ENCODE peak calls at places on chromosomes 1 and 21, in four cellular contexts. B is colonic mucosa, I is cardiac muscle cell, T is suprapubic skin. J is an unnamed sample. For H3K4me1 and H3K36me3, the result is how much of the 10 kb centered on the place peaks cover.

GRCh38 chr1:219304227-219305226 is 130.8 kb downstream of the LYPLAL1 start:
- DNase-seq in B (no peak), T (no peak), I (peak), J (no peak)

GRCh38 chr1:164780863-164781262 is 221.9 kb downstream of the PBX1 start:
- DNase-seq in B (no peak), T (no peak), I (peak), J (no peak)

GRCh38 chr1:117000142-117000541 is 1.4 kb upstream of the CD101 start:
- DNase-seq in B (no peak), I (no peak), T (no peak), J (no peak)

GRCh38 chr1:94936861-94937620 is 10.1 kb upstream of the CNN3 start:
- DNase-seq in B (no peak), T (no peak), I (no peak), J (no peak)

GRCh38 chr1:225500589-225501192 is 72.9 kb upstream of the LBR start:
- DNase-seq in T (no peak), B (peak), I (no peak), J (no peak)

GRCh38 chr1:226912587-226913176 is 27.4 kb upstream of the COQ8A start:
- DNase-seq in T (no peak), B (peak), I (peak), J (peak)

GRCh38 chr1:9293512-9294439 is 1.1 kb downstream of the SPSB1 start:
- DNase-seq in I (peak), T (no peak), B (peak), J (peak)

GRCh38 chr1:27111771-27112573 is 43.0 kb downstream of the SLC9A1 start:
- DNase-seq in I (peak), B (peak), T (no peak), J (peak)

GRCh38 chr1:232038704-232039103 is 412.1 kb downstream of the DISC1 start:
- DNase-seq in I (peak), B (no peak), T (no peak), J (no peak)

GRCh38 chr1:39047374-39048229 is 21.5 kb downstream of the NDUFS5 start:
- DNase-seq in B (no peak), T (peak), I (peak), J (peak)

GRCh38 chr1:51642739-51643142 is 25.8 kb downstream of the OSBPL9 start:
- DNase-seq in T (no peak), B (no peak), I (peak), J (no peak)

GRCh38 chr1:226862900-226863299 is 7.5 kb upstream of the PSEN2 start:
- DNase-seq in T (no peak), I (peak), B (no peak), J (no peak)

GRCh38 chr21:42532466-42533181 is 19.0 kb downstream of the SLC37A1 start:
- DNase-seq in B (peak), T (peak), I (no peak), J (peak)

GRCh38 chr1:20530901-20531300 is 21.5 kb upstream of the FAM43B start:
- DNase-seq in I (no peak), B (no peak), T (no peak), J (no peak)

GRCh38 chr1:164576311-164577271 is 17.6 kb downstream of the PBX1 start:
- DNase-seq in T (no peak), I (peak), B (no peak), J (no peak)

GRCh38 chr1:60173006-60173405 is 99.4 kb upstream of the C1orf87 start:
- DNase-seq in T (no peak), I (no peak), B (no peak), J (no peak)

GRCh38 chr1:19577001-19577400 is 67.1 kb upstream of the NBL1 start:
- DNase-seq in I (peak), B (no peak), T (no peak), J (no peak)

DNA sequence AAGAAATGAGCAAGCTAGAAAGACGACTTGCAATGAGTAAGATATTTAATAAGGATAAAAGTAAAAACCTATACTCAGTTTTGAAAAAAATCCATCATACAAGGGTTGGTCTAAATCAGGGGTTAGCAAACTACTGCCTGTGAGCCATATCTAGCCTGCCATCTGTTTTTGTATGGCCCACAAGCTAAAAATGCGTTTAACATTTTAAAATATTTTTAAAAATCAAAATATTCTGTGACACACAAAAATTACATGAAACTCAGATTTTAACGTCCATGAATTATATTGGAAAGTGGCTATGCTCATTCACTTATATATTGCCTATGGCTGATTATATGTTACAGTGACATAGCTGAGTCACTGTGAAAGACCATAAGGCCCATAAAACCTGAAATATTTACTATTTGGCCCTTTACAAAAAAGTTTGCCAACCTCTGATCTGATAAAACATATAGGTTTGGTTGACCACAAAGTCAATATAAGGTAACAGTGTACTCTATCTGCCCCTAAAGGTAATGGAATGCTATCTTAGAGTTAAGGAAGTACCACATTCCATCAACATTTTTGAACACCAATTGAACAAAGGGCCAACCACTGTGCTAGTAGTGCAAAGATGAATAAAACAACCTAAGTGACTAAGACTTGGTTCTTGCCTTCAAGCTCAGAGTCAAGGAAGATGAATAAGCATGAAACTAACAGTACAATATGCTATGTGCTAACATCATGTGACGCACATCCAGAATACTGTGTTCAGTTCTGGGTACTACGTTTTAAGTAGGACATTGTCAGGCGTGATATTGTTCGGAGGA is 3.1 kb downstream of the IFT25 start:
- DNase-seq in B (no peak), I (no peak), T (no peak), J (no peak)
- H3K4me1 ChIP-seq in B (under half), I (under half), T (under half), J (under half)

DNA sequence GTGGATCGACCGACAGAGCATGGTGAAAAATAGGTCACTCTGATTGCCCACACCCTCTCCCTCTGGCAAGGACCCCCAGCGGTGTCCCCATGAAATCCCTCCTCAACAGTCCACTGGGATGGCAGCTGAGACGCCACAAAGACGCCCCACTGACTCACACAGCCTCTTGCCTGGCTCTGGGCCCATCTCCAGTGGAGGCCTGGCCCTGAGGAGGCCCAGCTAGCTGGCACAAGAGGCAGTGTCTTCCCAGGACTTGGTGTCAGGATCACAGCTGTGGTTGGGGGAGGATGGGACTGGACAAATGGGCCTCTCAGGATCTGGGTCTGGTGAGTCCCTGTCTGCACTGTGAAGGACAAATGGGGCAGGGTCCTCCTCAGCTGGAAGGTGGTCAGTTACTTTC is 4.6 kb downstream of the ALX3 start:
- DNase-seq in B (no peak), I (peak), T (no peak), J (no peak)
- H3K4me3 ChIP-seq in B (no peak), I (no peak), T (no peak), J (no peak)

GRCh38 chr21:25952306-25952705 is 217.5 kb downstream of the GABPA start:
- DNase-seq in T (no peak), I (no peak), B (no peak), J (no peak)

GRCh38 chr21:25953196-25953595 is 217.4 kb downstream of the APP start:
- DNase-seq in B (no peak), T (no peak), I (no peak), J (no peak)

GRCh38 chr21:25953659-25954058 is 216.9 kb downstream of the APP start:
- DNase-seq in B (no peak), T (no peak), I (no peak), J (no peak)

GRCh38 chr21:25944672-25945213 is 210.0 kb downstream of the GABPA start:
- DNase-seq in T (no peak), I (no peak), B (no peak), J (no peak)

GRCh38 chr21:25949701-25950100 is 214.9 kb downstream of the GABPA start:
- DNase-seq in T (no peak), B (peak), I (no peak), J (no peak)
- H3K36me3 ChIP-seq in T (under half), B (under half), I (under half), J (under half)

DNA sequence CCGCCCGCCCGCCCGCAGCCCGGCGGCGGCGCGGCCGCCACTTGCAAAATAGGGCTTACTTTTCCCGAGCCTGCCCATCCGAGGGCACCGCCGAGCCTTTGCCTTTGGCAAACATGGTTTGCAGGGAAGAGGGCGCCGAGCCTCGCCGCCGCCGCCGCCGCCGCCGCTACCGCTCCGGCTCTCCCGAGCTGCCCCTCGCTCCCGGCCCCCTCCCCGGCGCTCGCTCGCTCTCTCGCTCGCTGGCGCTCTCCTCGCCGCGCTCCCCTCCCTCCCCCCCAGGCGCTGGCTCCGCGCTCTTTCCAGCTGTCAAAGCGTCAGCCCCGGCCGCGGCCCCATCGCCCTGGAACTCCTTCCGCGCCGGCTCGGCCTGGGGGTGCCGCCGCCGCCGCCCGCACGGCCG is 300 bp downstream of the SSBP3 start:
- DNase-seq in B (no peak), T (no peak), I (no peak), J (no peak)
- H3K4me1 ChIP-seq in B (under half), T (half or more), I (under half), J (under half)

GRCh38 chr1:111198836-111199235 is 1.6 kb downstream of the DENND2D start:
- DNase-seq in B (no peak), T (no peak), I (no peak), J (no peak)

GRCh38 chr1:111199881-111200801 is at the start of gene DENND2D:
- DNase-seq in T (no peak), B (peak), I (no peak), J (peak)

GRCh38 chr1:111199329-111199728 is 1.1 kb downstream of the DENND2D start:
- DNase-seq in B (no peak), I (no peak), T (no peak), J (no peak)

GRCh38 chr1:111196213-111196612 is 4.2 kb downstream of the DENND2D start:
- DNase-seq in T (no peak), B (no peak), I (no peak), J (no peak)

GRCh38 chr1:111197598-111198289 is 2.7 kb downstream of the DENND2D start:
- DNase-seq in I (peak), B (peak), T (no peak), J (peak)
- H3K4me3 ChIP-seq in I (no peak), B (peak), T (peak), J (no peak)

DNA sequence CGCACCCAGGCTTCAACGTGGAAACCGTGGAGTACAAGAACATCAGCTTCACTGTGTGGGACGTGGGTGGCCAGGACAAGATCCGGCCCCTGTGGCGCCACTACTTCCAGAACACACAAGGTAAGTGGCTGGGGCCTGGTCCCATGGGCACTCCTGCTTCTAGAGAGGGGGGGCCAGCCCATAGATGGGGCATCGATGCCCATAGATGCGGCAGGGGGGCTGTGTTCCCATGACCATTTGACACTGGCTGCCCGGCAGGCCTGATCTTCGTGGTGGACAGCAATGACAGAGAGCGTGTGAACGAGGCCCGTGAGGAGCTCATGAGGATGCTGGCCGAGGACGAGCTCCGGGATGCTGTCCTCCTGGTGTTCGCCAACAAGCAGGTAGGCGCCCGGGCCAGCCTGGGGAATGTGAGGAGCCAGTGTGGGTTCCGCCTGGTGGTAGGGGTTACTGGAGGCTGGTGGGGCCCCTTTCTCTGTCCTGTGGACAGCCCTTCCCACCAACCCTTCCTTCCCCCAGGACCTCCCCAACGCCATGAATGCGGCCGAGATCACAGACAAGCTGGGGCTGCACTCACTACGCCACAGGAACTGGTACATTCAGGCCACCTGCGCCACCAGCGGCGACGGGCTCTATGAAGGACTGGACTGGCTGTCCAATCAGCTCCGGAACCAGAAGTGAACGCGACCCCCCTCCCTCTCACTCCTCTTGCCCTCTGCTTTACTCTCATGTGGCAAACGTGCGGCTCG is 5.6 kb downstream of the C1orf35 start:
- DNase-seq in T (peak), B (no peak), I (no peak), J (peak)
- H3K36me3 ChIP-seq in T (under half), B (under half), I (under half), J (under half)

DNA sequence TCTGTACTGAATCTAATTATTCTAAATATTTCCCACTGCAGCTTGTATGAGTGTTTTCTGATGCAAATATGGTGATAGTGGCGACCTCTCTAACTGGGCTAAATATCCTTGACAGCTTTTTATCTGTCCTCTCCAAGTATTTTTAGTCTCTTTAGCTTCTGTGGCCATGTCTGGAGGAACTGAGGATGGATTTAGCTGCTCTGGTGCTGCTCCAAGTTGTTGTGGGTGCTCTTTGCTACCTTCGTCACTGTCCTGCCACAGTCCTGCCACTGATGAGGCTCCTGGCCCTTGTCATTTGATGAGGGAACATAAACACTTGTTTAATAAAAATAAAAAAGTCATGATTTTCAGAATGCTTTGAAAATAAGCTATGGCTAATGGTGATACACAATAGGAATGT is 15.9 kb downstream of the CAMTA1 start:
- DNase-seq in T (no peak), B (no peak), I (no peak), J (no peak)
- H3K4me1 ChIP-seq in T (under half), B (under half), I (half or more), J (under half)

GRCh38 chr1:160657477-160657820 is 10.6 kb upstream of the SLAMF1 start:
- DNase-seq in T (no peak), I (peak), B (no peak), J (no peak)
- H3K4me3 ChIP-seq in T (no peak), I (no peak), B (no peak), J (no peak)

DNA sequence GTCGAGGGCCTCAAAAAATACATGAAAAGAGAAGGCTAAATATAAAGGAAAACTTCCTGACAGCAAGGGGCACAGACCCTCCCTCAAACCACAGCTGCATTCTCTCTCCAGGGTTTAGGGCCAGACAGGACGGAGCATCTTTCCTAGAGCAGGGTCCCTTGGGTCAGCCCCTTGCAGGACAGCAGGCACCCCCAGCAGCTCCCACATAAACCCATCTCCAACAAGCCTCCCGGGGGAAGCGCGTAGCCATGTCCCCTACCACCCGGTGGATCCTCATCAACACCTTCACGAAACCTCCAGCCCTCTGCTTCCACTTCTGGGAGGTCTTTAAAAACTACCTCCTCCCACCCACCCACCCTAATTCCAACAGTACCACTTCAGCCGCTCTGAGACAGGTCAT is 59.5 kb downstream of the CD46 start:
- DNase-seq in B (no peak), I (no peak), T (no peak), J (no peak)
- H3K36me3 ChIP-seq in B (under half), I (under half), T (half or more), J (under half)

GRCh38 chr1:205766570-205766969 is 8.7 kb downstream of the RAB29 start:
- DNase-seq in T (no peak), B (no peak), I (no peak), J (no peak)
- H3K4me1 ChIP-seq in T (under half), B (under half), I (under half), J (under half)